ENCODE peak calls at places on chromosomes 16 and 17, in five cellular contexts. G, M, H, P and U are unnamed samples. For H3K36me3 and H3K9me3, the result is how much of the 10 kb centered on the place peaks cover.

GRCh38 chr17:44197980-44198720 is 1.5 kb downstream of the ATXN7L3 start:
- DNase-seq in G (peak), M (no peak), H (peak), P (no peak), U (peak)

GRCh38 chr16:74774223-74775139 is at the start of gene FA2H:
- DNase-seq in G (peak), M (peak), H (peak), P (no peak), U (peak)

GRCh38 chr17:75524971-75525805 is at the start of gene LLGL2:
- DNase-seq in G (peak), M (peak), H (peak), P (peak), U (peak)

GRCh38 chr16:75000481-75001081 is 1.8 kb downstream of the ZNRF1 start:
- DNase-seq in G (no peak), M (no peak), H (no peak), P (no peak), U (no peak)

GRCh38 chr17:78879679-78880186 is 23.3 kb downstream of the CEP295NL start:
- DNase-seq in G (peak), M (peak), H (no peak), P (peak), U (peak)

GRCh38 chr17:64920419-64921172 is 1.3 kb upstream of the LRRC37A3 start:
- DNase-seq in G (no peak), M (no peak), H (no peak), P (no peak), U (no peak)

GRCh38 chr17:47741109-47741792 is 8.2 kb downstream of the TBX21 start:
- DNase-seq in G (no peak), M (no peak), H (no peak), P (no peak), U (no peak)

GRCh38 chr16:50002190-50002589 is 22.8 kb upstream of the CNEP1R1 start:
- DNase-seq in G (no peak), M (no peak), H (no peak), P (no peak), U (no peak)

GRCh38 chr17:15917439-15918027 is 27.4 kb upstream of the ADORA2B start:
- DNase-seq in G (no peak), M (no peak), H (no peak), P (no peak), U (peak)

GRCh38 chr16:75317101-75317522 is 65.7 kb upstream of the BCAR1 start:
- DNase-seq in G (no peak), M (no peak), H (no peak), P (no peak), U (no peak)

GRCh38 chr16:82340531-82340930 is 170.5 kb upstream of the MPHOSPH6 start:
- DNase-seq in G (no peak), M (no peak), H (no peak), P (no peak), U (no peak)

GRCh38 chr16:11097782-11098167 is 153.4 kb downstream of the CLEC16A start:
- DNase-seq in G (no peak), M (no peak), H (no peak), P (no peak), U (no peak)

GRCh38 chr17:1083451-1084187 is 86.7 kb downstream of the TIMM22 start:
- DNase-seq in G (no peak), M (no peak), H (peak), P (no peak), U (no peak)

GRCh38 chr16:3087243-3087791 is 11.8 kb downstream of the ZSCAN10 start:
- DNase-seq in G (no peak), M (no peak), H (no peak), P (peak), U (no peak)

GRCh38 chr16:70730016-70730415 is 44.2 kb upstream of the MTSS2 start:
- DNase-seq in G (no peak), M (no peak), H (no peak), P (no peak), U (no peak)

GRCh38 chr17:82160081-82160480 is 52.6 kb downstream of the CCDC57 start:
- DNase-seq in G (no peak), M (no peak), H (peak), P (no peak), U (no peak)

GRCh38 chr17:8004899-8005298 is 2.5 kb downstream of the GUCY2D start:
- DNase-seq in G (no peak), M (no peak), H (no peak), P (no peak), U (no peak)

GRCh38 chr16:66167564-66168291 is 198.8 kb upstream of the CDH5 start:
- DNase-seq in G (peak), M (no peak), H (no peak), P (no peak), U (no peak)

GRCh38 chr16:54281535-54282201 is 4.9 kb downstream of the IRX3 start:
- DNase-seq in G (no peak), M (no peak), H (no peak), P (no peak), U (peak)

GRCh38 chr17:48522031-48522593 is 8.7 kb downstream of the HOXB1 start:
- DNase-seq in G (no peak), M (no peak), H (peak), P (no peak), U (no peak)

GRCh38 chr16:65120811-65121721 is 797 bp downstream of the CDH11 start:
- DNase-seq in G (peak), M (no peak), H (no peak), P (peak), U (no peak)

GRCh38 chr17:65666869-65667268 is 105.4 kb upstream of the AXIN2 start:
- DNase-seq in G (no peak), M (no peak), H (no peak), P (no peak), U (no peak)

GRCh38 chr16:5427571-5427970 is 330.0 kb upstream of the EEF2KMT start:
- DNase-seq in G (no peak), M (no peak), H (no peak), P (no peak), U (no peak)

GRCh38 chr17:81870155-81870977 is 771 bp downstream of the ARHGDIA start:
- DNase-seq in G (no peak), M (peak), H (no peak), P (peak), U (peak)

GRCh38 chr16:63457869-63458268 is 1421.6 kb upstream of the CDH8 start:
- DNase-seq in G (no peak), M (no peak), H (no peak), P (no peak), U (no peak)

GRCh38 chr17:41967141-41967920 is 736 bp downstream of the CNP start:
- DNase-seq in G (peak), M (peak), H (no peak), P (no peak), U (no peak)

GRCh38 chr16:88582912-88583575 is 12.8 kb downstream of the ZC3H18 start:
- DNase-seq in G (no peak), M (no peak), H (no peak), P (no peak), U (no peak)

GRCh38 chr16:57899771-57900661 is 70.9 kb downstream of the CNGB1 start:
- DNase-seq in G (peak), M (peak), H (peak), P (peak), U (peak)

GRCh38 chr17:64212122-64212521 is 50.9 kb downstream of the TEX2 start:
- DNase-seq in G (no peak), M (no peak), H (no peak), P (no peak), U (no peak)

GRCh38 chr16:21653571-21653970 is 1.2 kb upstream of the IGSF6 start:
- DNase-seq in G (no peak), M (peak), H (no peak), P (no peak), U (no peak)

GRCh38 chr17:19646788-19647696 is 1.5 kb upstream of the ALDH3A2 start:
- DNase-seq in G (peak), M (peak), H (no peak), P (no peak), U (no peak)

GRCh38 chr17:61399131-61400057 is at the start of gene TBX2:
- DNase-seq in G (peak), M (peak), H (no peak), P (peak), U (no peak)

GRCh38 chr16:67571981-67572431 is 9.7 kb downstream of the CTCF start:
- DNase-seq in G (no peak), M (no peak), H (no peak), P (no peak), U (no peak)

GRCh38 chr17:32503251-32504165 is 16.7 kb downstream of the CDK5R1 start:
- DNase-seq in G (no peak), M (no peak), H (no peak), P (no peak), U (peak)

GRCh38 chr17:17303010-17303846 is at the start of gene NT5M:
- DNase-seq in G (peak), M (peak), H (peak), P (peak), U (peak)
- TF ChIP-seq POLR2A in G (no peak), M (peak), H (peak), P (peak), U (peak)

GRCh38 chr16:90031931-90032663 is 12.8 kb upstream of the DBNDD1 start:
- DNase-seq in G (no peak), M (no peak), H (no peak), P (no peak), U (no peak)

GRCh38 chr16:90034504-90034903 is 15.2 kb upstream of the DBNDD1 start:
- DNase-seq in G (no peak), M (no peak), H (no peak), P (no peak), U (no peak)

GRCh38 chr16:90031186-90031930 is 12.1 kb upstream of the DBNDD1 start:
- DNase-seq in G (no peak), M (no peak), H (no peak), P (no peak), U (no peak)

GRCh38 chr16:90035902-90036301 is 16.6 kb upstream of the DBNDD1 start:
- DNase-seq in G (no peak), M (no peak), H (no peak), P (no peak), U (no peak)

GRCh38 chr16:90032664-90033346 is 13.5 kb upstream of the DBNDD1 start:
- DNase-seq in G (no peak), M (no peak), H (no peak), P (no peak), U (no peak)
- H3K36me3 ChIP-seq in G (under half), M (under half), H (under half), P (under half), U (under half)

GRCh38 chr17:22301353-22301745 is 609.0 kb downstream of the KCNJ18 start:
- DNase-seq in G (no peak), M (no peak), H (no peak), P (no peak), U (no peak)

GRCh38 chr17:22304667-22305303 is 612.5 kb downstream of the KCNJ18 start:
- DNase-seq in G (no peak), M (no peak), H (no peak), P (no peak), U (no peak)

GRCh38 chr17:22305356-22306071 is 613.2 kb downstream of the KCNJ18 start:
- DNase-seq in G (no peak), M (no peak), H (no peak), P (no peak), U (no peak)

GRCh38 chr17:22303096-22303495 is 610.8 kb downstream of the KCNJ18 start:
- DNase-seq in G (no peak), M (no peak), H (no peak), P (no peak), U (no peak)

GRCh38 chr17:22303865-22304264 is 611.5 kb downstream of the KCNJ18 start:
- DNase-seq in G (no peak), M (no peak), H (no peak), P (no peak), U (no peak)
- H3K9me3 ChIP-seq in G (under half), M (under half), H (under half), P (under half), U (under half)

GRCh38 chr17:80101160-80101945 is at the start of gene GAA:
- DNase-seq in G (peak), M (peak), H (peak), P (peak), U (peak)
- TF ChIP-seq POLR2A in G (peak), M (peak), H (peak), P (peak), U (peak)

GRCh38 chr16:985237-985636 is 3.7 kb downstream of the SOX8 start:
- DNase-seq in G (no peak), M (no peak), H (no peak), P (no peak), U (no peak)
- H3K36me3 ChIP-seq in G (under half), M (under half), H (under half), P (under half), U (under half)

GRCh38 chr17:56754523-56755208 is 79.1 kb downstream of the C17orf67 start:
- DNase-seq in G (no peak), M (no peak), H (no peak), P (no peak), U (no peak)

GRCh38 chr17:56752263-56752662 is 81.5 kb downstream of the C17orf67 start:
- DNase-seq in G (no peak), M (no peak), H (no peak), P (no peak), U (no peak)

GRCh38 chr17:56756536-56756935 is 77.2 kb downstream of the C17orf67 start:
- DNase-seq in G (no peak), M (no peak), H (no peak), P (no peak), U (no peak)

GRCh38 chr17:56751145-56751743 is 82.5 kb downstream of the C17orf67 start:
- DNase-seq in G (no peak), M (no peak), H (no peak), P (no peak), U (no peak)

GRCh38 chr17:56755310-56755709 is 78.4 kb downstream of the C17orf67 start:
- DNase-seq in G (no peak), M (no peak), H (no peak), P (no peak), U (no peak)
- H3K9me3 ChIP-seq in G (under half), M (under half), H (under half), P (under half), U (under half)

GRCh38 chr17:77320501-77321256 is 179.9 kb downstream of the SEC14L1 start:
- DNase-seq in G (peak), M (no peak), H (no peak), P (peak), U (peak)

GRCh38 chr17:77318021-77318420 is 177.3 kb downstream of the SEC14L1 start:
- DNase-seq in G (peak), M (no peak), H (no peak), P (no peak), U (peak)

GRCh38 chr17:77320046-77320445 is 179.3 kb downstream of the SEC14L1 start:
- DNase-seq in G (peak), M (no peak), H (no peak), P (peak), U (no peak)

GRCh38 chr17:77318491-77319210 is 177.9 kb downstream of the SEC14L1 start:
- DNase-seq in G (peak), M (no peak), H (no peak), P (no peak), U (peak)

DNA sequence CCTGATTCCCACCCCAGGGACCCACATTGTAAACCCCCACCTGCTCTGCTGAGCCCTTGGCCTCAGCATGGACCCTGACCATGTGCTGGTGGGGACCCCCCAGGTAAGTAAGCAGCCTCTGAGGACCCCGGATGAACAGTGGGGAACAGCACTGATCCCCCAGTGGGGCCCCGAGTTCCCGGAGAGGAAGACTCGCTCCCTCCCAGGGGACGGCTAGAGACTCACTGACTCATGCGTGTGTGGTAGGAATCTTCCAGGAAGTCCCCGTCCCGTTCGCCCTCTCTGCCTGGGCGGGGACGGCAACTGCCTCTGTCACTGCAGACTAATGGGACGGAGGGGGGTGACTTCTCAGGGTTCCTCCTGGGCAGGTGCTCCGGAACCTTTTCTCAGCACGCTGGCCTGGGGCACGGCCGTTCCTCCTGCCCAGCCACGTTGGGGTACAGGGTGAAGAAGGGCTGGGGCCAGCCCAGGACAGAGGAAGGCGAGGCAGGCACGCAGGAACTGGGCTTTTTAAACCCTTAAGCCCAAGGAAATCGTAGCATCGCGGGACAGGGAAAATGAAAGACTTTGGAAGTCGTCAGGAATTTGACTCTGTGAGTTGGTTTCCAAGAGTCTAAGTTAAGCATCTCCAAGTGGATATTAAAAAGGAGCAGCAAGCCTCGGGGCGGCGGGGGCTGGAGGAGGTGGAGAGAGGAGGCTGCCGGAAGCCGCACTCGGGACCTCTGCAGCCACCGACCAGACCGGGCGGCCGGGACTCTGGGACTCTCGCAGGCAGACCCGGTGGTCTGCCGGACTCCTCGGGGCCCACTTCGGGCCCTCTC is 178.7 kb downstream of the SEC14L1 start:
- DNase-seq in G (peak), M (peak), H (peak), P (peak), U (peak)
- TF ChIP-seq POLR2A in G (no peak), M (peak), H (peak), P (peak), U (peak)

DNA sequence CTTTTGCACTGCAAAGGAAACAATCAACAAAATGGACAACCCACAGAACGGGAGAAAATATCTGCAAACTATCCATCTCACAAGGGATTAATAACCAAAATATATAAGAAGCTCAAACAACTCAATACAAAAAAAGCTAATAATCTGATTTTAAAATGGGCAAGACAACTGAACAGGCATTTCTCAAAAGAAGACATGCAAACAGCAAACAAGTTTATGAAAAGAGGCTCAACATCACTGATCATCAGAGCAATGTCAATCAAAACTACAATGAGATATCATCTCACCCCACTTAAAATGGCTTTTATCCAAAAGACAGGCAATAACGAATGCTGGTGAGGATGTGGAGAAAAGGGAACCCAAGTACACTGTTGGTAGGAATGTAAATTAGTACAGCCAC is 34.8 kb downstream of the SYNRG start:
- DNase-seq in G (no peak), M (no peak), H (no peak), P (no peak), U (no peak)
- H3K36me3 ChIP-seq in G (under half), M (under half), H (under half), P (under half), U (under half)